ENCODE peak calls at places on chromosome 14, in five cellular contexts. D is lower lobe of right lung, S is epithelial cell of esophagus, R is gastrocnemius medialis, O is fibroblast of the aortic adventitia. Q is an unnamed sample.

GRCh38 chr14:36826614-36827013 is 165.0 kb downstream of the PAX9 start:
- DNase-seq in S (no peak), D (no peak), R (no peak), O (no peak), Q (no peak)

GRCh38 chr14:42541535-42542001 is 934.9 kb downstream of the LRFN5 start:
- DNase-seq in R (no peak), O (peak), D (no peak), S (no peak), Q (no peak)

GRCh38 chr14:36585100-36585499 is 2.7 kb upstream of the NKX2-8 start:
- DNase-seq in R (no peak), S (no peak), D (no peak), O (no peak), Q (no peak)

GRCh38 chr14:100688598-100689499 is 37.8 kb upstream of the DLK1 start:
- DNase-seq in D (no peak), S (peak), R (no peak), O (peak), Q (no peak)

GRCh38 chr14:71985538-71986234 is 53.5 kb downstream of the RGS6 start:
- DNase-seq in O (no peak), D (no peak), R (no peak), S (no peak), Q (no peak)

GRCh38 chr14:32625211-32625610 is 296.1 kb downstream of the AKAP6 start:
- DNase-seq in D (no peak), O (no peak), S (no peak), R (no peak), Q (no peak)

GRCh38 chr14:89176090-89176757 is 240.8 kb downstream of the FOXN3 start:
- DNase-seq in R (no peak), S (no peak), D (no peak), O (no peak), Q (no peak)

GRCh38 chr14:61730756-61731373 is 31.4 kb upstream of the SNAPC1 start:
- DNase-seq in D (no peak), S (no peak), R (no peak), O (peak), Q (no peak)

GRCh38 chr14:104602315-104602932 is 2.1 kb downstream of the TMEM179 start:
- DNase-seq in S (no peak), R (no peak), D (no peak), O (no peak), Q (no peak)

GRCh38 chr14:77253333-77254190 is 17.4 kb downstream of the NGB start:
- DNase-seq in R (no peak), S (no peak), D (peak), O (no peak), Q (no peak)

GRCh38 chr14:49310298-49310697 is 275.9 kb downstream of the RPS29 start:
- DNase-seq in D (no peak), S (no peak), R (no peak), O (no peak), Q (no peak)

GRCh38 chr14:49303952-49304516 is 282.1 kb downstream of the RPS29 start:
- DNase-seq in O (peak), R (no peak), D (no peak), S (peak), Q (peak)

GRCh38 chr14:49306152-49306751 is 279.9 kb downstream of the RPS29 start:
- DNase-seq in R (no peak), S (peak), O (peak), D (no peak), Q (peak)
- TF ChIP-seq CTCF in R (peak), S (no peak), O (peak), D (peak), Q (peak)

GRCh38 chr14:39734306-39734705 is 302.1 kb upstream of the FBXO33 start:
- DNase-seq in D (no peak), O (no peak), R (no peak), S (no peak), Q (no peak)

GRCh38 chr14:39733741-39734140 is 301.5 kb upstream of the FBXO33 start:
- DNase-seq in O (no peak), R (no peak), S (no peak), D (no peak), Q (no peak)

GRCh38 chr14:39726563-39726962 is 294.3 kb upstream of the FBXO33 start:
- DNase-seq in D (no peak), R (no peak), O (no peak), S (no peak), Q (no peak)

GRCh38 chr14:39731912-39732311 is 299.7 kb upstream of the FBXO33 start:
- DNase-seq in S (no peak), R (no peak), D (no peak), O (no peak), Q (no peak)
- TF ChIP-seq CTCF in S (no peak), R (no peak), D (no peak), O (no peak), Q (no peak)

GRCh38 chr14:55288439-55288838 is 17.2 kb downstream of the FBXO34 start:
- DNase-seq in R (no peak), O (no peak), D (no peak), S (no peak), Q (no peak)
- TF ChIP-seq CTCF in R (no peak), O (no peak), D (no peak), S (no peak), Q (no peak)

GRCh38 chr14:63727736-63728728 is at the start of gene SGPP1:
- DNase-seq in D (peak), S (peak), R (peak), O (peak), Q (peak)
- TF ChIP-seq CTCF in D (peak), S (peak), R (peak), O (peak), Q (peak)

GRCh38 chr14:31505411-31505810 is 17.6 kb upstream of the GPR33 start:
- DNase-seq in D (no peak), R (no peak), O (peak), S (no peak), Q (no peak)

GRCh38 chr14:31510855-31511254 is 23.0 kb upstream of the GPR33 start:
- DNase-seq in R (no peak), O (no peak), D (no peak), S (no peak), Q (no peak)

GRCh38 chr14:31508140-31508539 is 20.3 kb upstream of the GPR33 start:
- DNase-seq in S (no peak), O (no peak), D (no peak), R (no peak), Q (no peak)

GRCh38 chr14:31510222-31510621 is 22.4 kb upstream of the GPR33 start:
- DNase-seq in O (peak), S (peak), R (no peak), D (no peak), Q (peak)
- TF ChIP-seq CTCF in O (peak), S (peak), R (peak), D (peak), Q (peak)

GRCh38 chr14:90652626-90653025 is 163.6 kb downstream of the TTC7B start:
- DNase-seq in O (no peak), D (no peak), S (no peak), R (no peak), Q (no peak)
- TF ChIP-seq CTCF in O (no peak), D (no peak), S (no peak), R (no peak), Q (no peak)

DNA sequence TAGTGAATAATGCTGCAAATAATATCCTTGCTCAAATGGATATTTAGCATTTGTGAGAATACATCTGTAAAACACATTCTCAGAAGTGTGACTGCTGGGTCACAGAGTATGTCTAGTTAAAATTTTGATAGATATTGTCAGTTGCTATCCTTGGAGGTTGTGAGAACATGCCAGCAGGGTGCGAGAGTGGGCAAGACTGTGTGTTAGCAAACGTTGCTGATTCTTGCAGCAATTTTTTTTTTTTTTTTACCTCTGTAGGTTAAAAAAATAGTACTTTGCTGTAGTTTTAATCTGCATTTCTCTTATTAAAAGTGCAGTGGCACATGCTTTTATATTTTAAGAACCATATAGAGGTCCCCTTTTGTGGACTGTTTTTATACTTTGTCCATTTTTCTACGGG is 4.5 kb upstream of the NYNRIN start:
- DNase-seq in S (peak), D (no peak), R (no peak), O (no peak), Q (no peak)
- TF ChIP-seq CTCF in S (peak), D (no peak), R (no peak), O (no peak), Q (no peak)

GRCh38 chr14:85466678-85467077 is 63.3 kb upstream of the FLRT2 start:
- DNase-seq in R (no peak), S (peak), O (peak), D (no peak), Q (no peak)

GRCh38 chr14:85463512-85463911 is 66.4 kb upstream of the FLRT2 start:
- DNase-seq in R (no peak), D (peak), S (peak), O (no peak), Q (no peak)

GRCh38 chr14:85464135-85464534 is 65.8 kb upstream of the FLRT2 start:
- DNase-seq in R (no peak), D (no peak), O (no peak), S (no peak), Q (no peak)

GRCh38 chr14:85459361-85459760 is 70.6 kb upstream of the FLRT2 start:
- DNase-seq in D (no peak), S (no peak), R (no peak), O (no peak), Q (no peak)

DNA sequence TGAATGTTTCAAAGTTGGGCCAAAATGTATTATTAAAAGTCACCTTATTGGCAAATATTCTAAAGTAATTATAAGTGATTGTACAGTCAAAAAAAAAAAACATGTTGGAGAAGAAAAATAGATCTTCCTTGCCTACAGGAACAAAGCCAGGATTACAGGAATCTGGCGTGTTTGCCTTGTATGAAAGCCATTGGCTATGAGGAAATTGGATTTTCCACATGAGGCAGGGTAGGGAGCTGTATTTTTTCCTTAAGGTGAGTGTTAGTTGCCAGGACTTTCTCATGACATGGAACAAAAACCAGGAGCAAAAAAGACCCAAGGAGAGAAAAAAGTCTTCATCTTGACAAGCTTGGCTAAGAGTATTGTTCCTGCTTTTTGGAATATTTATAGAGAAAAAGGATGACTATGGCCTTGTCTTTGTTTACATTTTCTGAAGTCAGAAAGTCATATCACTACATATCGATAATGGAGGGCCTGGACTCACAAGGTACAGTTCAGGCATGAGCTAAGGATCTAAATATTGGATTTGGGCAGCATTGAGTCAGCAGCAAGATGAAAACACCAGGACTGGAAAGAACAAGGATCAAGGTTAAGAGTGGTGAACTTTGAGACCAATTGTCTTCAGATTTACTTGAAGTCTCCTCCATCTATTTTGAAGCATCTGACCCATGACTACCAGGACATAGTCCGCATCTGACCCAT is 68.4 kb upstream of the FLRT2 start:
- DNase-seq in O (peak), S (no peak), D (no peak), R (no peak), Q (no peak)
- TF ChIP-seq CTCF in O (no peak), S (no peak), D (no peak), R (no peak), Q (no peak)

DNA sequence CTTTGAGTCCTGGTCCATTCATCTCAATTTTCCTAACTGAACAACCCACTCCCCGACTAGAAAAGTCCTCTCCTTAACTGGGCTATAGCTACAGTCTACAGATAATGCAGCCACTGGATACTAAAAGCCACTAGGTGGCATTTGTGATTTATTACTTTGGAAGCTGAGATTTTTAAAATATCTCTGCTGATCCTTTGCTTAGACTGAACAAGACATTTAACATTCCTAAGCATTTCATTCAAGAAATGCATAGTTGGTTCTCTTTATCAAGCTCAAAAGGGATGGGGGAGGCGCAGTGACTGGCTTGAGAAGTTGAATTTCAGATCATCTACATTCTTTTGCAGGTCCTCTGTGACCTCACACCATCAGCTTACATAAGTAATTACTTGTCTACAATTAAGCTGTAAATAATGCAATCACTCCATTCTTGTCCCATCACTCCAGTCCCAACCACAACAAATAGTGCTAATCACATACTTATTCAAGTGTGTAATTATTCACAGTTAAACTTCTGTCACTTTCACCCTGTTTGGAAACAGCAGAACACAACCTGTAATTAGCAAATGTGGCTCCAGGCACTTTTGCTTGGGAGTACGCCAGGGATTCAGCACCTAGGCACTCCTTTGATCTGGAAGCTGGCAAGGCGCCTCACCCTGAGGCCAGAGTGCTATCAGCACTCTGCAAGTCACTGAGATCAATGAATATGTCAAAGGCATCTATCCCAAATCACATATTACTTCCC is 203.5 kb downstream of the NOVA1 start:
- DNase-seq in R (no peak), S (peak), O (peak), D (no peak), Q (no peak)
- TF ChIP-seq CTCF in R (no peak), S (peak), O (peak), D (no peak), Q (no peak)

Q was measured in GM20000.